ENCODE peak calls at places on chromosome 15, in six cellular contexts. A, S, F, V, M and H are unnamed samples.

GRCh38 chr15:43436395-43436794 is 56.6 kb downstream of the TP53BP1 start:
- DNase-seq in S (no peak), F (no peak), V (no peak), M (no peak), A (no peak), H (no peak)

GRCh38 chr15:42465520-42466259 is 25.3 kb downstream of the ZNF106 start:
- DNase-seq in F (no peak), S (no peak), M (no peak), A (no peak), V (no peak), H (no peak)

GRCh38 chr15:85422607-85423006 is 42.2 kb downstream of the AKAP13 start:
- DNase-seq in M (no peak), F (no peak), A (no peak), V (no peak), S (no peak), H (no peak)

GRCh38 chr15:101187820-101188516 is 63.9 kb downstream of the CHSY1 start:
- DNase-seq in V (no peak), F (no peak), A (peak), S (peak), M (no peak), H (no peak)

GRCh38 chr15:39629376-39629775 is 48.5 kb downstream of the THBS1 start:
- DNase-seq in V (no peak), F (no peak), M (no peak), S (peak), A (peak), H (no peak)

GRCh38 chr15:31299588-31300207 is 26.9 kb upstream of the KLF13 start:
- DNase-seq in V (no peak), M (no peak), A (no peak), S (no peak), F (no peak), H (no peak)

GRCh38 chr15:48675436-48675835 is 29.9 kb upstream of the FBN1 start:
- DNase-seq in M (no peak), S (no peak), V (no peak), A (no peak), F (no peak), H (no peak)

GRCh38 chr15:70892912-70893560 is 410 bp downstream of the LRRC49 start:
- DNase-seq in S (peak), M (no peak), V (peak), A (peak), F (no peak), H (peak)

GRCh38 chr15:48693474-48693873 is 48.0 kb upstream of the FBN1 start:
- DNase-seq in A (peak), M (no peak), V (no peak), S (no peak), F (no peak), H (no peak)

GRCh38 chr15:75921732-75922703 is 18.3 kb downstream of the FBXO22 start:
- DNase-seq in V (peak), A (peak), S (peak), M (peak), F (no peak), H (peak)

GRCh38 chr15:92645051-92645631 is 10.4 kb downstream of the FAM174B start:
- DNase-seq in V (no peak), A (no peak), M (no peak), S (no peak), F (no peak), H (no peak)

GRCh38 chr15:24898715-24899278 is 56.0 kb upstream of the SNRPN start:
- DNase-seq in M (peak), F (no peak), A (no peak), S (no peak), V (no peak), H (peak)

GRCh38 chr15:74635228-74635627 is 19.6 kb downstream of the CLK3 start:
- DNase-seq in M (peak), F (peak), S (peak), V (peak), A (peak), H (peak)

GRCh38 chr15:76217029-76217866 is 94.0 kb downstream of the ETFA start:
- DNase-seq in S (no peak), M (no peak), A (peak), V (no peak), F (no peak), H (no peak)

GRCh38 chr15:70748281-70748747 is 15.0 kb downstream of the UACA start:
- DNase-seq in M (no peak), A (no peak), V (peak), F (no peak), S (no peak), H (no peak)

GRCh38 chr15:27449940-27450339 is 479.0 kb downstream of the GABRG3 start:
- DNase-seq in M (no peak), V (no peak), S (no peak), A (no peak), F (no peak), H (no peak)

GRCh38 chr15:68197661-68198437 is 7.3 kb downstream of the CALML4 start:
- DNase-seq in V (no peak), M (no peak), F (no peak), A (no peak), S (no peak), H (no peak)

GRCh38 chr15:54082836-54083492 is 104.7 kb downstream of the UNC13C start:
- DNase-seq in A (peak), F (peak), S (peak), M (peak), V (peak), H (peak)

GRCh38 chr15:84731774-84732173 is 15.8 kb upstream of the SEC11A start:
- DNase-seq in M (no peak), A (peak), F (no peak), S (no peak), V (no peak), H (no peak)

GRCh38 chr15:51499379-51499976 is 123.1 kb downstream of the DMXL2 start:
- DNase-seq in M (no peak), V (no peak), S (peak), A (peak), F (no peak), H (no peak)
- TF ChIP-seq CTCF in M (peak), V (peak), S (peak), A (peak), F (peak), H (peak)

DNA sequence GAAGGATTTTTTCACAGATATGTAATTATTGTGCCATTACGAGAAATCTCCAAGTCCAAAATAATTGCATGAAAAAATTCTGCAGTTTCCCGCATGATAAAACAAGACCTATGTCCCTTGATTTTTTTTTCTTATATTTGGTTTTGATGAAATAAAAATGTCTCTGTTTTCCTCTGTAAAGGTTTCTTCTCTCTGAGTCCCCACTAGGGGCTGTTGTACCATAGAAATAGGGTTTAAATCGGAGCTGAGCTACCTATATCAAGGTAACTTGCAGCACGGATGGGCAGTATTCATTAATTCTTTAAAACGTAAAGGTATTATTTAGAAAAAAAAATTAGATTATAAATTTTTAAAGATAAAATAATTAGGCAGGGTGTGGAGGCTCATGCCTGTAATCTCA is 66.6 kb upstream of the IGF1R start:
- DNase-seq in A (no peak), M (no peak), S (no peak), V (no peak), F (no peak), H (no peak)
- TF ChIP-seq CTCF in A (no peak), M (no peak), S (no peak), V (peak), F (no peak), H (no peak)

GRCh38 chr15:91196768-91197167 is 96.7 kb downstream of the SV2B start:
- DNase-seq in F (no peak), M (no peak), V (no peak), A (no peak), S (peak), H (no peak)
- TF ChIP-seq CTCF in F (no peak), M (no peak), V (no peak), A (no peak), S (peak), H (no peak)

GRCh38 chr15:80328496-80328895 is 75.7 kb upstream of the ARNT2 start:
- DNase-seq in M (no peak), A (no peak), F (no peak), S (no peak), V (no peak), H (no peak)

GRCh38 chr15:80317389-80318169 is 65.6 kb upstream of the CTXND1 start:
- DNase-seq in A (peak), S (peak), F (no peak), V (no peak), M (no peak), H (no peak)

GRCh38 chr15:80325206-80325605 is 73.2 kb upstream of the CTXND1 start:
- DNase-seq in F (no peak), V (no peak), S (peak), A (peak), M (no peak), H (no peak)

DNA sequence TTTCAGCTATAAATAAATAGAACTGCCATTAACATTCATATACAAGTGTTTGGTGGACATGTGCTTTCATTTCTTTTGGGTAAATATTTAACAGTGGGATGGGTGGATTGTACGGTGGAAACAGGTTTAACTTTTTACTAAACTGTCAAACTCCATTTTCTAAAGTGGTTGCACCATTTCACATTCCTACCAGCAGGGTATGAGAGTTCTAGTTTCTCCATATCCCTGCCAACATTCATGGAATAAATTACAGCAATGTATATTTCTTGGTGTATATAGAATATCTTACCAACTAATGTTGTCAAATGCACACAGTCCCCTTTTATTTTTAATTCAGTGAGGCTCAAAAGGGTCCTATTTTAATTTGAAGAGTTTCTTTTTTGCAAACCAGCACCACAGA is 71.3 kb upstream of the CTXND1 start:
- DNase-seq in V (no peak), M (no peak), S (no peak), A (no peak), F (no peak), H (no peak)
- TF ChIP-seq CTCF in V (peak), M (no peak), S (no peak), A (peak), F (no peak), H (no peak)

DNA sequence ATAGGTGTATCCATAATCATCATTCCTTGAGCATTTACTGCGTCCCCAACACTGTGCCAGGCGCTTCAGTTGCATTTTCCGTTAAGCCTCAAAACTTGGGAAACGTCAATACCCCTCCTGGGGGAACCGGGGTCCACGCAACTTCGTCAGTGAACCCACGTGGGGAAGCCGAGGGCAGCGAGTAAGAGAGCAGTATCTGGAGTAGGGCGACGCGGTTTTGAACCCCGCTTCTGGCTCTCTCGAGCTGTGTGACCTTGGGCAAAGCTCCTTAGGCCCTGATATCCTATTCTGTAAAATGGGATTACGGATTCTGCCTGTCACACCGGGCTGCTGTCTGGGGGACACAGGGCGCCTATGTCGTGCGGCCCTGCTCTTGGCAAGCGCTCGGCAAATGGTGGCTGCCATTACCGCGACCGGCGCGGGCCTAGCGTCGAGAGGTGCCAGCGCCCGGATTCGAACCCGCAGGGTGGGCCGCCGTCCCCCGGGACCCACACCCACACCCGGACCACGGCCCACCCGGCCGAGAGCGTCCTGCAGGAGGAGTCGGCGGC is 590 bp downstream of the POLG start:
- DNase-seq in M (no peak), F (peak), A (no peak), S (no peak), V (peak), H (no peak)
- TF ChIP-seq CTCF in M (no peak), F (no peak), A (no peak), S (no peak), V (no peak), H (no peak)

GRCh38 chr15:66481107-66481856 is 16.3 kb downstream of the SNAPC5 start:
- DNase-seq in A (no peak), V (no peak), M (no peak), S (no peak), F (no peak), H (no peak)
- TF ChIP-seq CTCF in A (no peak), V (no peak), M (no peak), S (no peak), F (no peak), H (no peak)

GRCh38 chr15:78077860-78078187 is 313 bp upstream of the TBC1D2B start:
- DNase-seq in M (no peak), F (no peak), V (no peak), A (no peak), S (no peak), H (no peak)
- TF ChIP-seq CTCF in M (no peak), F (no peak), V (no peak), A (no peak), S (no peak), H (no peak)

GRCh38 chr15:44663410-44664272 is at the start of gene SPG11:
- DNase-seq in A (peak), S (peak), V (peak), F (peak), M (peak), H (peak)
- TF ChIP-seq CTCF in A (peak), S (peak), V (peak), F (peak), M (peak), H (peak)